ENCODE peak calls at places on chromosomes 7 and 10, in ten cellular contexts. K is mucosa of descending colon, U is lower lobe of right lung, Z is LNCaP clone FGC, D is progenitor cell of endocrine pancreas, H is heart right ventricle, A is sigmoid colon, Y is cardiac fibroblast, L is lung, J is fibroblast of mammary gland. C is an unnamed sample.
A peak's percentile ranks its signal among the peaks of the same experiment; 100 is the strongest.

GRCh38 chr10:58560068-58560467 is 47.4 kb downstream of the BICC1 start:
- DNase-seq in L (no peak), J (no peak), Y (no peak), K (no peak), D (no peak), U (no peak), A (no peak), Z (no peak), H (no peak), C (no peak)

GRCh38 chr10:14486777-14487510 is 156.2 kb upstream of the FRMD4A start:
- DNase-seq in H (no peak), Z (no peak), A (no peak), L (no peak), J (peak; percentile 54), Y (no peak), U (no peak), K (no peak), D (no peak), C (peak; percentile 28)

GRCh38 chr10:25858076-25858475 is 76.0 kb upstream of the MYO3A start:
- DNase-seq in J (no peak), K (no peak), Y (no peak), U (no peak), H (no peak), D (no peak), Z (no peak), A (no peak), L (no peak), C (no peak)

GRCh38 chr10:109062371-109062770 is 860.9 kb downstream of the XPNPEP1 start:
- DNase-seq in L (no peak), D (no peak), K (no peak), J (peak; percentile 67), U (no peak), Y (peak; percentile 0), A (no peak), H (no peak), Z (no peak), C (peak; percentile 69)

GRCh38 chr10:125103466-125104377 is 56.6 kb downstream of the CTBP2 start:
- DNase-seq in K (no peak), L (no peak), J (no peak), H (no peak), U (no peak), A (peak; percentile 36), D (no peak), Y (no peak), Z (no peak), C (no peak)

GRCh38 chr7:17056491-17057142 is 174.8 kb upstream of the AGR3 start:
- DNase-seq in K (no peak), D (no peak), H (no peak), A (no peak), Z (no peak), U (no peak), L (no peak), Y (peak; percentile 15), J (peak; percentile 28), C (no peak)

GRCh38 chr7:131537581-131537980 is 18.8 kb downstream of the PODXL start:
- DNase-seq in U (no peak), Y (no peak), J (peak; percentile 47), Z (no peak), L (no peak), H (no peak), A (no peak), D (no peak), K (no peak), C (no peak)

GRCh38 chr10:3452683-3453388 is 280.3 kb upstream of the PITRM1 start:
- DNase-seq in L (no peak), Z (no peak), K (no peak), H (no peak), U (no peak), Y (peak; percentile 92), J (peak; percentile 96), D (no peak), A (no peak), C (peak; percentile 70)

GRCh38 chr10:14667748-14668147 is 106.9 kb downstream of the FAM107B start:
- DNase-seq in Y (no peak), J (no peak), U (no peak), D (no peak), Z (no peak), L (no peak), A (no peak), H (no peak), K (no peak), C (no peak)

DNA sequence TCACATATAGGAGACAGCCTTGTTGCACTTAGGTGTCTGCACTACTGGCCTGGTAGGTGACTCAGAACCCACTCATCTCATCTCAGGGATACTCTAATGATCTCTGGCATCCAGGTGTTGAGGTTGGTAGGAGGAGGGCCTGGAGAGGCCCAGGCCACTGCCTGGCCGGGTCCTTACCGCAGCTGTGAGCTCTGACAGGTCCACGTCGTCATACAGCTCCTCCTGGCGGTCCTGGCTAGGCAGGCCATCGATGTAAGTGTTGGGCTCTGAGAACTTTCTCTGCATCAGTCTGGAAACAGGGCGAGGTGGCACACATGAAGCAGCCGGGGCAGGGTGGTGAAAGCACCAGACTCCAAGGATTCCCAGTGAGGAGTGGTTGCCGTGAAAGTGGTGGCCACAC is 62.1 kb downstream of the VWA2 start:
- DNase-seq in A (peak; percentile 38), D (no peak), L (no peak), Y (no peak), Z (no peak), K (peak; percentile 6), J (no peak), H (no peak), U (no peak), C (peak; percentile 67)
- TF ChIP-seq CTCF in A (no peak), D (no peak), L (no peak), Y (no peak), Z (no peak), K (no peak), J (no peak), H (no peak), U (no peak), C (peak; percentile 32)

DNA sequence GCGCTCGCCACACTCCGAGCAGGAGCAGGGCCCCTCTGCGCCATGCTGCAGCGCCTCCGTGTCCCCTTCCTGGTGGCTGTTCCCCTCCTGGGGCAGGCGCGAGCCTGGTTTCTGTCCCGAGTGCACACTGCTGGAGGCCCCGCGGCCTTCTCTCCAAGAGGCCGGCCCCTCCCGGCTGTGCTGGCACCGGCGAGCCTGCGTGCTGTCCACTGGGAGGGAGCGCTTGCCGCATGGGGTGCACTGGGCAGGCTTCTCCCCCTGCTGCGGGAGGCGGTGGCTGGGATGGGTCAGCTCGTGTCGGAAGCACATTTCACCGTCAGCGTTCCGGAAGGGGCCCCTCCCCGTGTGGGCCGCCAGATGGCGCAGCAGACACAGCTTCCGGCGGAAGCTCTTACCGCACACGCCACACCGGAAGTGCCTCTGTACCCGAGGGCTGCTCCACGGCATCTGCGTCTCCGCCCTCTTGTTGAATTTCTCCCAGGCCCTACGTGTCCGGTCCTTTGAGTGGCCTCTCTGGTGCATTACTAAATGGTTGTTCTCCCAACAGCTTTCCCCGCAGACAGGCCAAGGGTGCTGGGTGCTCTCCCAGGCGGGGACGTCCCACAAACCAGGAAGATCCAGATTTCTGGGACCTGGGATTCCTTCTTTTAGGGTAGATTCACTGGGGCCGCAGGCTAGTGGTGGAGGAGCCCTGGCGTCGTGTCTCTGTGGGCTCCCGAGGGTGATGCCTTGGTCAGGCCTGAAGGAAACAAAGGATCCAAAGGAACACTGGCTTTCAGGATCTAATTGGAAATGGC is 18.7 kb downstream of the ZNF786 start:
- DNase-seq in D (no peak), Y (no peak), H (peak; percentile 42), K (peak; percentile 29), J (peak; percentile 9), U (no peak), L (peak; percentile 31), A (peak; percentile 34), Z (no peak), C (no peak)
- TF ChIP-seq CTCF in D (peak; percentile 32), Y (peak; percentile 5), H (peak; percentile 16), K (no peak), J (no peak), U (peak; percentile 12), L (no peak), A (no peak), Z (no peak), C (no peak)

GRCh38 chr7:116561697-116562483 is 37.1 kb downstream of the CAV1 start:
- DNase-seq in Y (no peak), H (no peak), D (no peak), U (no peak), L (no peak), J (peak; percentile 83), A (no peak), Z (no peak), K (no peak), C (no peak)
- TF ChIP-seq CTCF in Y (no peak), H (no peak), D (no peak), U (no peak), L (no peak), J (no peak), A (no peak), Z (no peak), K (no peak), C (no peak)

GRCh38 chr7:4882169-4882741 is 1.3 kb downstream of the RADIL start:
- DNase-seq in H (peak; percentile 58), A (peak; percentile 90), K (peak; percentile 33), L (peak; percentile 49), Y (peak; percentile 77), U (peak; percentile 64), J (peak; percentile 92), Z (no peak), D (no peak), C (no peak)
- TF ChIP-seq CTCF in H (no peak), A (no peak), K (no peak), L (no peak), Y (no peak), U (no peak), J (no peak), Z (no peak), D (no peak), C (no peak)

DNA sequence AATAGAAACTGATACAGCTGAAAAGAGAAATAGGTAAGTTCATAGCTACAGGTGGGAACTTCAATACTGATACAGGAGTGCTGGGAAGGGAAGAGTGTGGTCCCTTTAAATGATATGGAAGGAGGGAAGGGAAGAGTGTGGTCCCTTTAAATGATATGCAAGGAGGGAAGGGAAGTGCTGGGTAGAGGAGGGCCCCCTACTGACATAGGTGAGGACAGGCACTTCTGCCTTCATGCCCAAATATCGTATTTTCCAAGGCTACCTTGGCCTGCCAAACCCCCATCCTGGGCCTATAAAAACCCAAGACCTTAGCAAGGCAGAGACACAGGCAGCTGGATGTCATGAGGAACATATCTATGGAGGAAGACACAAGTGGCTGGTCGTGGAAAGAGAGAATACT is 92.3 kb downstream of the MAGI2 start:
- DNase-seq in A (no peak), Y (no peak), K (no peak), Z (no peak), H (no peak), U (no peak), J (no peak), D (no peak), L (no peak), C (peak; percentile 39)
- TF ChIP-seq CTCF in A (no peak), Y (no peak), K (no peak), Z (peak; percentile 26), H (no peak), U (no peak), J (no peak), D (no peak), L (no peak), C (no peak)

DNA sequence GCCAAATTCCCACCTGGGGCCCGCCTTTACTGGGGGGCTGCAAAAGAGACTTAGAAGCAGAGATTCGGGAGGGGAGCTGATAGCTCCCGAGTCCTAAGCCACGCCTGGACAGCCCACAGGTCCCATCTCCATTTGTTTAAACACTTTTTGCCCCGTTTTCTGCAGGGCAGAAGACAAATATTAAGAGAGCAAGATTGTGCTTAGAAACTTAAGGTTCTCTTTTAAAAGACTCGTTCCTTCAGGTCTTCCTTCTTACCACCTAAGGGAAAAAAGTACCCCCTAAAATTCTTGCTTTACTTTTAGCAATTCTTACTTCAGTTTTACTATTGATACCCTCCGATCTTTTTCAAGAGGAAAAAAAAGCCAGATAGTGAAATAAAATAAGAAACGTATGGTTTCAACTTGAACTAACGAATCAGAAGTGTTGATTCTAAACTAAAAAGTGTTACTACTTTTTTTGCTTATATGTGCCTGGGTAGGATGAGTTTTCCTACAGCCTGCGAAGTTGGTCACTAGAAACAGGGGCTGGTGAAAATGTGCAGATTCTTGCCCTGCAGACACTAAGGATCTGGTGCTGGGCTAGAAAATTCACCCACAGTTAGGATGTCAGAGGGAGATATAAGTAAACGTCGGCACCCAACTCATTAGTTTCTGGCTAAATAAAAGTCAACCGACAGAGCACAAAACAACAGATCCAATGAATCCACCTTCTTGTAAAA is 298.8 kb upstream of the NFE2L3 start:
- DNase-seq in U (no peak), J (no peak), K (no peak), Y (no peak), L (no peak), Z (no peak), H (no peak), D (no peak), A (no peak), C (no peak)
- TF ChIP-seq CTCF in U (no peak), J (no peak), K (no peak), Y (no peak), L (no peak), Z (no peak), H (no peak), D (no peak), A (no peak), C (no peak)